ENCODE peak calls at places on chromosomes 2 and 18, in ten cellular contexts. One of them, this sample, is unnamed.

GRCh38 chr18:22579271-22579670 is 161.6 kb upstream of the CTAGE1 start:
- DNase-seq in neuronal stem cell: no peak
- DNase-seq in left lung: no peak
- DNase-seq in A673: no peak
- DNase-seq in Peyer's patch: no peak
- DNase-seq in OCI-LY7: no peak
- DNase-seq in Karpas-422: no peak
- DNase-seq in PC-9: no peak
- DNase-seq in heart right ventricle: no peak
- DNase-seq in lung: no peak
- DNase-seq in this sample: no peak

GRCh38 chr18:12014091-12014490 is 32.8 kb downstream of the IMPA2 start:
- DNase-seq in neuronal stem cell: no peak
- DNase-seq in left lung: no peak
- DNase-seq in A673: no peak
- DNase-seq in Peyer's patch: no peak
- DNase-seq in OCI-LY7: no peak
- DNase-seq in Karpas-422: no peak
- DNase-seq in PC-9: no peak
- DNase-seq in heart right ventricle: no peak
- DNase-seq in lung: no peak
- DNase-seq in this sample: no peak

GRCh38 chr18:67428805-67429204 is 87.7 kb downstream of the DSEL start:
- DNase-seq in neuronal stem cell: no peak
- DNase-seq in left lung: no peak
- DNase-seq in A673: no peak
- DNase-seq in Peyer's patch: no peak
- DNase-seq in OCI-LY7: no peak
- DNase-seq in Karpas-422: no peak
- DNase-seq in PC-9: no peak
- DNase-seq in heart right ventricle: no peak
- DNase-seq in lung: no peak
- DNase-seq in this sample: no peak

GRCh38 chr2:168314236-168314635 is 66.8 kb upstream of the STK39 start:
- DNase-seq in neuronal stem cell: no peak
- DNase-seq in left lung: no peak
- DNase-seq in A673: no peak
- DNase-seq in Peyer's patch: no peak
- DNase-seq in OCI-LY7: no peak
- DNase-seq in Karpas-422: no peak
- DNase-seq in PC-9: no peak
- DNase-seq in heart right ventricle: no peak
- DNase-seq in lung: no peak
- DNase-seq in this sample: no peak

GRCh38 chr18:42706029-42706608 is 409.4 kb downstream of the RIT2 start:
- DNase-seq in neuronal stem cell: no peak
- DNase-seq in left lung: no peak
- DNase-seq in A673: no peak
- DNase-seq in Peyer's patch: no peak
- DNase-seq in OCI-LY7: no peak
- DNase-seq in Karpas-422: no peak
- DNase-seq in PC-9: no peak
- DNase-seq in heart right ventricle: no peak
- DNase-seq in lung: no peak
- DNase-seq in this sample: no peak

GRCh38 chr18:32244863-32245262 is 55.0 kb downstream of the MEP1B start:
- DNase-seq in neuronal stem cell: no peak
- DNase-seq in left lung: no peak
- DNase-seq in A673: no peak
- DNase-seq in Peyer's patch: no peak
- DNase-seq in OCI-LY7: no peak
- DNase-seq in Karpas-422: no peak
- DNase-seq in PC-9: no peak
- DNase-seq in heart right ventricle: no peak
- DNase-seq in lung: no peak
- DNase-seq in this sample: no peak

GRCh38 chr2:64018715-64019082 is 529 bp downstream of the VPS54 start:
- DNase-seq in neuronal stem cell: peak; percentile 21
- DNase-seq in left lung: no peak
- DNase-seq in A673: peak; percentile 51
- DNase-seq in Peyer's patch: peak; percentile 42
- DNase-seq in OCI-LY7: no peak
- DNase-seq in Karpas-422: peak; percentile 77
- DNase-seq in PC-9: no peak
- DNase-seq in heart right ventricle: no peak
- DNase-seq in lung: peak; percentile 44
- DNase-seq in this sample: peak; percentile 74

GRCh38 chr2:188497736-188498135 is 206.1 kb downstream of the GULP1 start:
- DNase-seq in neuronal stem cell: no peak
- DNase-seq in left lung: no peak
- DNase-seq in A673: no peak
- DNase-seq in Peyer's patch: no peak
- DNase-seq in OCI-LY7: no peak
- DNase-seq in Karpas-422: no peak
- DNase-seq in PC-9: no peak
- DNase-seq in heart right ventricle: no peak
- DNase-seq in lung: no peak
- DNase-seq in this sample: no peak

GRCh38 chr2:238513346-238513745 is 86.6 kb downstream of the ASB1 start:
- DNase-seq in neuronal stem cell: peak; percentile 21
- DNase-seq in left lung: no peak
- DNase-seq in A673: peak; percentile 70
- DNase-seq in Peyer's patch: no peak
- DNase-seq in OCI-LY7: peak; percentile 51
- DNase-seq in Karpas-422: peak; percentile 91
- DNase-seq in PC-9: no peak
- DNase-seq in heart right ventricle: no peak
- DNase-seq in lung: peak; percentile 59
- DNase-seq in this sample: no peak

GRCh38 chr2:36538345-36538744 is 59.6 kb downstream of the FEZ2 start:
- DNase-seq in neuronal stem cell: no peak
- DNase-seq in left lung: no peak
- DNase-seq in A673: peak; percentile 21
- DNase-seq in Peyer's patch: no peak
- DNase-seq in OCI-LY7: no peak
- DNase-seq in Karpas-422: no peak
- DNase-seq in PC-9: no peak
- DNase-seq in heart right ventricle: no peak
- DNase-seq in lung: no peak
- DNase-seq in this sample: no peak

GRCh38 chr2:152568566-152568965 is 148.7 kb downstream of the PRPF40A start:
- DNase-seq in neuronal stem cell: no peak
- DNase-seq in left lung: no peak
- DNase-seq in A673: peak; percentile 41
- DNase-seq in Peyer's patch: no peak
- DNase-seq in OCI-LY7: no peak
- DNase-seq in Karpas-422: no peak
- DNase-seq in PC-9: no peak
- DNase-seq in heart right ventricle: no peak
- DNase-seq in lung: no peak
- DNase-seq in this sample: no peak

GRCh38 chr18:3163968-3164367 is 55.8 kb downstream of the MYOM1 start:
- DNase-seq in neuronal stem cell: no peak
- DNase-seq in left lung: no peak
- DNase-seq in A673: no peak
- DNase-seq in Peyer's patch: no peak
- DNase-seq in OCI-LY7: no peak
- DNase-seq in Karpas-422: no peak
- DNase-seq in PC-9: no peak
- DNase-seq in heart right ventricle: no peak
- DNase-seq in lung: no peak
- DNase-seq in this sample: no peak

GRCh38 chr2:38171208-38171858 is 95.4 kb upstream of the CYP1B1 start:
- DNase-seq in neuronal stem cell: no peak
- DNase-seq in left lung: no peak
- DNase-seq in A673: no peak
- DNase-seq in Peyer's patch: no peak
- DNase-seq in OCI-LY7: no peak
- DNase-seq in Karpas-422: no peak
- DNase-seq in PC-9: no peak
- DNase-seq in heart right ventricle: no peak
- DNase-seq in lung: no peak
- DNase-seq in this sample: no peak

GRCh38 chr18:68215931-68216330 is 499.0 kb downstream of the TMX3 start:
- DNase-seq in neuronal stem cell: no peak
- DNase-seq in left lung: no peak
- DNase-seq in A673: no peak
- DNase-seq in Peyer's patch: no peak
- DNase-seq in OCI-LY7: no peak
- DNase-seq in Karpas-422: no peak
- DNase-seq in PC-9: peak; percentile 49
- DNase-seq in heart right ventricle: no peak
- DNase-seq in lung: no peak
- DNase-seq in this sample: no peak

GRCh38 chr2:42921721-42922120 is 129.3 kb upstream of the HAAO start:
- DNase-seq in neuronal stem cell: no peak
- DNase-seq in left lung: no peak
- DNase-seq in A673: no peak
- DNase-seq in Peyer's patch: no peak
- DNase-seq in OCI-LY7: no peak
- DNase-seq in Karpas-422: no peak
- DNase-seq in PC-9: no peak
- DNase-seq in heart right ventricle: no peak
- DNase-seq in lung: no peak
- DNase-seq in this sample: no peak
- H3K27ac ChIP-seq in neuronal stem cell: no peak overlapping the region
- H3K27ac ChIP-seq in left lung: no peak overlapping the region
- H3K27ac ChIP-seq in A673: no peak overlapping the region
- H3K27ac ChIP-seq in Peyer's patch: peak overlapping the region; percentile 88
- H3K27ac ChIP-seq in OCI-LY7: no peak overlapping the region
- H3K27ac ChIP-seq in Karpas-422: no peak overlapping the region
- H3K27ac ChIP-seq in PC-9: no peak overlapping the region
- H3K27ac ChIP-seq in heart right ventricle: peak overlapping the region; percentile 95
- H3K27ac ChIP-seq in lung: no peak overlapping the region
- H3K27ac ChIP-seq in this sample: no peak overlapping the region

GRCh38 chr2:13289310-13289709 is 572.6 kb downstream of the TRIB2 start:
- DNase-seq in neuronal stem cell: no peak
- DNase-seq in left lung: no peak
- DNase-seq in A673: no peak
- DNase-seq in Peyer's patch: no peak
- DNase-seq in OCI-LY7: no peak
- DNase-seq in Karpas-422: no peak
- DNase-seq in PC-9: no peak
- DNase-seq in heart right ventricle: no peak
- DNase-seq in lung: no peak
- DNase-seq in this sample: no peak

DNA sequence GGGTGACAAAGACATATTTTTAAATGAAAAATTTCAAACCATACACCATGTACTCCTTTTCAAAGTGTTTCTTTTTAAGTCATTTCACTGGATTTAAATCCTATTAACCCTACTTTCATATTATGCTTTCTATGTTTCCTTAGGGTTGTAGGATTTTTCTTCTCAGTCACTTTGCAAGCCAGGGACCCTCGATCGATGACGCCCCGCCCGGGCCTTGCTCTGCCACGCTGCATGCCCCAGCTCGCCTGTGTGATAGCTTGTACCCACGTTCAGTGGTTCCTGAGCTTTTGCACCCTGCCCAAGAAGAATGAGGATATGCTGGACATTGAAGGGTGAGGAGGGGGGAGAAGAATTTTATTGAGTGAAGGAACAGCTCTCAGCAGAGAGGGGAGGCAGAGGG is 568.0 kb downstream of the TRIB2 start:
- DNase-seq in neuronal stem cell: no peak
- DNase-seq in left lung: no peak
- DNase-seq in A673: no peak
- DNase-seq in Peyer's patch: no peak
- DNase-seq in OCI-LY7: no peak
- DNase-seq in Karpas-422: no peak
- DNase-seq in PC-9: no peak
- DNase-seq in heart right ventricle: no peak
- DNase-seq in lung: no peak
- DNase-seq in this sample: no peak
- H3K9me3 ChIP-seq in neuronal stem cell: no peaks in the 10 kb centered on the region
- H3K9me3 ChIP-seq in left lung: no peaks in the 10 kb centered on the region
- H3K9me3 ChIP-seq in A673: no peaks in the 10 kb centered on the region
- H3K9me3 ChIP-seq in Peyer's patch: no peaks in the 10 kb centered on the region
- H3K9me3 ChIP-seq in OCI-LY7: no peaks in the 10 kb centered on the region
- H3K9me3 ChIP-seq in Karpas-422: peaks cover 2% of the 10 kb centered on the region
- H3K9me3 ChIP-seq in PC-9: no peaks in the 10 kb centered on the region
- H3K9me3 ChIP-seq in heart right ventricle: no peaks in the 10 kb centered on the region
- H3K9me3 ChIP-seq in lung: no peaks in the 10 kb centered on the region
- H3K9me3 ChIP-seq in this sample: no peaks in the 10 kb centered on the region

DNA sequence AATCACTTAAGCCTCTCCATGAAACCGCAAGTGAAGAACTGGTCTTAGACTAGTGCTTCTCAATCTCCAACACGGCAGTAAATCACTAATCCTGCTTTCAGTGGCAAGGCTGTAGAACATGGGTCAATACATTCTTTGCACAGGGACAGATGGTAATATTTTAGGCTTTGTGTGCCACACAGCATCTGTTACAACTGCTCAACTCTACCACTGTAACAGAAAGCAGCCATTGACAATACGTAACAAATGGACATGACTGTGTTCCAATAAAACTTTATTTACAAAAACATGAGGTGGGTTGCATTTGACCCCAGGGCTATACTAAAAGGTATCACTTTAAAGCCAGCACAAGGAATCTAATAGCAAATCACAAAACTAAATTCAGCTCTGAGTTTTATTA is 51.1 kb downstream of the RNF152 start:
- DNase-seq in neuronal stem cell: no peak
- DNase-seq in left lung: no peak
- DNase-seq in A673: no peak
- DNase-seq in Peyer's patch: no peak
- DNase-seq in OCI-LY7: no peak
- DNase-seq in Karpas-422: no peak
- DNase-seq in PC-9: no peak
- DNase-seq in heart right ventricle: no peak
- DNase-seq in lung: no peak
- DNase-seq in this sample: no peak
- H3K4me1 ChIP-seq in neuronal stem cell: peaks cover 4% of the 10 kb centered on the region
- H3K4me1 ChIP-seq in left lung: no peaks in the 10 kb centered on the region
- H3K4me1 ChIP-seq in A673: peaks cover 4% of the 10 kb centered on the region
- H3K4me1 ChIP-seq in Peyer's patch: no peaks in the 10 kb centered on the region
- H3K4me1 ChIP-seq in OCI-LY7: no peaks in the 10 kb centered on the region
- H3K4me1 ChIP-seq in Karpas-422: no peaks in the 10 kb centered on the region
- H3K4me1 ChIP-seq in PC-9: no peaks in the 10 kb centered on the region
- H3K4me1 ChIP-seq in heart right ventricle: peaks cover 17% of the 10 kb centered on the region
- H3K4me1 ChIP-seq in lung: no peaks in the 10 kb centered on the region
- H3K4me1 ChIP-seq in this sample: no peaks in the 10 kb centered on the region

DNA sequence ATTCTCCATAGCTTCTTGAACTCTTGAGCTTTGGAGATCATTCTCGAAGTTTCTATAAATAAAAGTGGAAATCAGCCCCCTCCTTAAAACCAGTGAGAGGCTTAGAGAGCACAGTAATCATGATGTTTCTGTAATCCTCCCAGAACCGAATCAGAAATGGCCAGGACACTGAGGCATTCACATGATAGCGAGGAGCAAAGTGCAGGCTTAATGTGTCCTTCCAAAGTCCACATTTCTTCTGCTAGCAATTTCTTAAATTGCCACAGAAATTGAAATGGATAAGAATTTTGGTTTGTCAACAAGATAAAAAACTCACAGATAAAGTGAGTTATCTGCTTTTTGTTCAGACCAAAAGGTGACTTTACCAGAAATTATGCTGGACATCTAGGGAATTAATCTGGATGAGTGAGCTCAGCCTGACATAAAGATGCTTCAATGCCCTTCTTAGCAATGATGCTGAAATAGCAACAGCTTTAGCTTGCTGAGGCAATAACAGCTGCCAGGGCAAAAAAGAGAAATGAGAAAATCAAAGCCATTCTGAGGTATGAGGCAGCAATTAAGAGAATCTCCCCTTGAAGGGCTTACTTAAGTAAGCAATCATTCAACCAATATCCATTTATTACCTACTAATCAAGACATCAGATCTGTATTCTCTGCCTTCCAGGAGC is 82.4 kb upstream of the PHLPP1 start:
- DNase-seq in neuronal stem cell: no peak
- DNase-seq in left lung: no peak
- DNase-seq in A673: no peak
- DNase-seq in Peyer's patch: no peak
- DNase-seq in OCI-LY7: no peak
- DNase-seq in Karpas-422: no peak
- DNase-seq in PC-9: no peak
- DNase-seq in heart right ventricle: no peak
- DNase-seq in lung: no peak
- DNase-seq in this sample: no peak
- H3K27ac ChIP-seq in neuronal stem cell: no peak overlapping the region
- H3K27ac ChIP-seq in left lung: no peak overlapping the region
- H3K27ac ChIP-seq in A673: no peak overlapping the region
- H3K27ac ChIP-seq in Peyer's patch: no peak overlapping the region
- H3K27ac ChIP-seq in OCI-LY7: no peak overlapping the region
- H3K27ac ChIP-seq in Karpas-422: no peak overlapping the region
- H3K27ac ChIP-seq in PC-9: no peak overlapping the region
- H3K27ac ChIP-seq in heart right ventricle: no peak overlapping the region
- H3K27ac ChIP-seq in lung: no peak overlapping the region
- H3K27ac ChIP-seq in this sample: peak overlapping the region; percentile 65

This sample was measured in right lobe of liver.